ENCODE peak calls at places on chromosomes 13 and 19, in nine cellular contexts. F is WERI-Rb-1; R is CD8-positive, alpha-beta memory T cell; V is activated gamma-delta T cell treated with Interleukin-2 at 50 U/mL for 16 hours; Z is stimulated activated CD4-positive, alpha-beta T cell treated with anti-CD3 and anti-CD28 coated beads, Interleukin-4, amount 100 ng/mL, for 24 hours; A is OCI-LY7; Q is pons; L is epithelial cell of esophagus; J is hippocampal formation. B is an unnamed sample.
A peak's percentile ranks its signal among the peaks of the same experiment; 100 is the strongest.

GRCh38 chr13:30821421-30821820 is 84.7 kb upstream of the MEDAG start:
- DNase-seq in F (no peak), R (no peak), V (no peak), Z (no peak), A (no peak), Q (no peak), L (peak; percentile 66), J (no peak), B (no peak)

GRCh38 chr13:97030705-97031452 is 36.6 kb upstream of the OXGR1 start:
- DNase-seq in F (peak; percentile 40), R (no peak), V (no peak), Z (no peak), A (no peak), Q (peak; percentile 56), L (peak; percentile 46), J (peak; percentile 12), B (no peak)

GRCh38 chr13:27919934-27920676 is at the start of gene PDX1:
- DNase-seq in F (peak; percentile 52), R (no peak), V (no peak), Z (no peak), A (no peak), Q (no peak), L (peak; percentile 35), J (no peak), B (peak; percentile 54)

GRCh38 chr13:100668408-100668807 is 6.2 kb downstream of the TMTC4 start:
- DNase-seq in F (no peak), R (no peak), V (no peak), Z (no peak), A (no peak), Q (peak; percentile 47), L (peak; percentile 30), J (no peak), B (no peak)

GRCh38 chr19:6587093-6587820 is 3.7 kb downstream of the CD70 start:
- DNase-seq in F (no peak), R (no peak), V (no peak), Z (no peak), A (peak; percentile 75), Q (no peak), L (no peak), J (no peak), B (peak; percentile 14)

GRCh38 chr19:47155141-47155540 is 24.5 kb downstream of the SAE1 start:
- DNase-seq in F (no peak), R (no peak), V (no peak), Z (no peak), A (no peak), Q (no peak), L (no peak), J (no peak), B (no peak)

GRCh38 chr19:16541526-16542044 is 652 bp downstream of the CHERP start:
- DNase-seq in F (no peak), R (no peak), V (no peak), Z (peak; percentile 16), A (peak; percentile 50), Q (no peak), L (peak; percentile 31), J (no peak), B (peak; percentile 35)

GRCh38 chr13:46179576-46180368 is 2.2 kb downstream of the LCP1 start:
- DNase-seq in F (no peak), R (peak; percentile 73), V (peak; percentile 74), Z (peak; percentile 79), A (peak; percentile 72), Q (no peak), L (no peak), J (no peak), B (peak; percentile 89)

GRCh38 chr19:18441804-18442788 is 4.2 kb upstream of the ISYNA1 start:
- DNase-seq in F (no peak), R (peak; percentile 70), V (no peak), Z (no peak), A (no peak), Q (no peak), L (no peak), J (no peak), B (peak; percentile 48)

GRCh38 chr19:14555918-14556661 is 15.8 kb downstream of the NDUFB7 start:
- DNase-seq in F (no peak), R (no peak), V (no peak), Z (no peak), A (no peak), Q (no peak), L (peak; percentile 65), J (no peak), B (peak; percentile 68)

GRCh38 chr19:53809518-53810186 is 14.5 kb downstream of the NLRP12 start:
- DNase-seq in F (peak; percentile 51), R (no peak), V (no peak), Z (no peak), A (no peak), Q (no peak), L (no peak), J (no peak), B (peak; percentile 11)

GRCh38 chr19:29084266-29084665 is 128.7 kb downstream of the UQCRFS1 start:
- DNase-seq in F (peak; percentile 32), R (no peak), V (no peak), Z (no peak), A (peak; percentile 4), Q (no peak), L (no peak), J (no peak), B (no peak)

GRCh38 chr13:51721485-51721884 is 82.5 kb downstream of the DHRS12 start:
- DNase-seq in F (no peak), R (no peak), V (no peak), Z (no peak), A (no peak), Q (peak; percentile 53), L (no peak), J (no peak), B (no peak)

GRCh38 chr19:33408116-33408515 is 34.6 kb downstream of the CEBPG start:
- DNase-seq in F (no peak), R (no peak), V (no peak), Z (no peak), A (no peak), Q (no peak), L (no peak), J (no peak), B (no peak)

GRCh38 chr19:5130371-5131030 is 161.6 kb downstream of the KDM4B start:
- DNase-seq in F (peak; percentile 36), R (peak; percentile 76), V (peak; percentile 68), Z (peak; percentile 34), A (peak; percentile 82), Q (no peak), L (no peak), J (no peak), B (peak; percentile 88)

GRCh38 chr13:107124730-107125129 is 556.8 kb upstream of the ARGLU1 start:
- DNase-seq in F (no peak), R (no peak), V (no peak), Z (no peak), A (no peak), Q (no peak), L (no peak), J (no peak), B (no peak)

GRCh38 chr19:52170863-52171320 is 529 bp downstream of the ZNF836 start:
- DNase-seq in F (peak; percentile 7), R (no peak), V (no peak), Z (no peak), A (no peak), Q (no peak), L (no peak), J (no peak), B (no peak)

GRCh38 chr19:1744133-1744665 is 9.1 kb upstream of the ONECUT3 start:
- DNase-seq in F (no peak), R (no peak), V (no peak), Z (no peak), A (no peak), Q (no peak), L (no peak), J (no peak), B (no peak)

GRCh38 chr19:11587302-11587972 is 9.8 kb upstream of the ZNF627 start:
- DNase-seq in F (peak; percentile 76), R (peak; percentile 64), V (peak; percentile 69), Z (peak; percentile 82), A (peak; percentile 91), Q (peak; percentile 56), L (peak; percentile 61), J (peak; percentile 59), B (peak; percentile 90)

GRCh38 chr19:31372245-31372781 is 23.1 kb upstream of the TSHZ3 start:
- DNase-seq in F (no peak), R (peak; percentile 51), V (no peak), Z (no peak), A (no peak), Q (no peak), L (no peak), J (no peak), B (peak; percentile 38)

GRCh38 chr13:69324109-69324886 is 783.3 kb upstream of the ATXN8OS start:
- DNase-seq in F (no peak), R (no peak), V (no peak), Z (no peak), A (peak; percentile 4), Q (peak; percentile 28), L (peak; percentile 37), J (peak; percentile 20), B (no peak)

GRCh38 chr19:3135961-3136683 is at the start of gene GNA15:
- DNase-seq in F (no peak), R (no peak), V (no peak), Z (peak; percentile 34), A (no peak), Q (no peak), L (peak; percentile 89), J (no peak), B (peak; percentile 60)

GRCh38 chr13:111360452-111360851 is 40.0 kb downstream of the TEX29 start:
- DNase-seq in F (no peak), R (no peak), V (no peak), Z (no peak), A (no peak), Q (no peak), L (no peak), J (no peak), B (no peak)

GRCh38 chr13:28473044-28473443 is 21.9 kb downstream of the FLT1 start:
- DNase-seq in F (no peak), R (no peak), V (no peak), Z (no peak), A (no peak), Q (no peak), L (no peak), J (no peak), B (no peak)

GRCh38 chr13:29563941-29564340 is 31.5 kb downstream of the SLC7A1 start:
- DNase-seq in F (no peak), R (no peak), V (no peak), Z (no peak), A (no peak), Q (no peak), L (no peak), J (no peak), B (no peak)

GRCh38 chr13:34216251-34216650 is 398.3 kb downstream of the RFC3 start:
- DNase-seq in F (no peak), R (no peak), V (no peak), Z (no peak), A (no peak), Q (no peak), L (no peak), J (no peak), B (no peak)

GRCh38 chr13:52459668-52460067 is 4.4 kb downstream of the CKAP2 start:
- DNase-seq in F (no peak), R (no peak), V (no peak), Z (no peak), A (no peak), Q (no peak), L (peak; percentile 84), J (no peak), B (no peak)

GRCh38 chr13:30274083-30274482 is 33.3 kb downstream of the KATNAL1 start:
- DNase-seq in F (no peak), R (no peak), V (no peak), Z (no peak), A (no peak), Q (no peak), L (no peak), J (no peak), B (no peak)

GRCh38 chr13:26011996-26012688 is 39.7 kb downstream of the SHISA2 start:
- DNase-seq in F (no peak), R (peak; percentile 68), V (peak; percentile 60), Z (peak; percentile 50), A (no peak), Q (no peak), L (no peak), J (no peak), B (peak; percentile 76)

GRCh38 chr13:52345048-52345447 is 60.9 kb downstream of the THSD1 start:
- DNase-seq in F (no peak), R (no peak), V (no peak), Z (no peak), A (no peak), Q (no peak), L (peak; percentile 71), J (no peak), B (no peak)

GRCh38 chr19:46426506-46427162 is 2.1 kb downstream of the PNMA8C start:
- DNase-seq in F (peak; percentile 87), R (no peak), V (no peak), Z (peak; percentile 55), A (peak; percentile 80), Q (peak; percentile 87), L (peak; percentile 65), J (peak; percentile 74), B (peak; percentile 68)

B was measured in activated CD8-positive, alpha-beta T cell treated with anti-CD3 and anti-CD28 coated beads for 36 hours.